ENCODE peak calls at places on chromosomes 7 and 10, in ten cellular contexts. T, E, Q, O, H, J, V, D, W and L are unnamed samples.
A peak's percentile ranks its signal among the peaks of the same experiment; 100 is the strongest.

GRCh38 chr7:5528071-5528814 is 104.6 kb upstream of the TNRC18 start:
- DNase-seq in T (peak; percentile 46), E (no peak), Q (peak; percentile 31), O (no peak), H (peak; percentile 82), J (peak; percentile 77), V (no peak), D (peak; percentile 56), W (peak; percentile 60), L (peak; percentile 84)

GRCh38 chr7:68726386-68726785 is 871.9 kb upstream of the AUTS2 start:
- DNase-seq in T (no peak), E (no peak), Q (no peak), O (no peak), H (no peak), J (no peak), V (no peak), D (no peak), W (no peak), L (no peak)

GRCh38 chr7:40199076-40199802 is 64.4 kb downstream of the SUGCT start:
- DNase-seq in T (no peak), E (no peak), Q (no peak), O (no peak), H (no peak), J (no peak), V (peak; percentile 8), D (no peak), W (peak; percentile 51), L (no peak)

GRCh38 chr10:61176428-61176827 is 232.4 kb upstream of the RHOBTB1 start:
- DNase-seq in T (no peak), E (no peak), Q (no peak), O (no peak), H (no peak), J (no peak), V (no peak), D (no peak), W (no peak), L (no peak)

GRCh38 chr7:92245487-92246362 is at the start of the genes ANKIB1 and KRIT1:
- DNase-seq in T (peak; percentile 87), E (peak; percentile 80), Q (peak; percentile 90), O (peak; percentile 87), H (peak; percentile 95), J (peak; percentile 95), V (peak; percentile 91), D (peak; percentile 90), W (peak; percentile 92), L (peak; percentile 96)

GRCh38 chr10:71085689-71086438 is 126.5 kb upstream of the UNC5B start:
- DNase-seq in T (no peak), E (no peak), Q (no peak), O (no peak), H (peak; percentile 37), J (peak; percentile 33), V (peak; percentile 2), D (no peak), W (no peak), L (peak; percentile 61)

GRCh38 chr7:116863168-116863670 is 832 bp downstream of the CAPZA2 start:
- DNase-seq in T (peak; percentile 18), E (no peak), Q (peak; percentile 23), O (no peak), H (no peak), J (peak; percentile 66), V (peak; percentile 49), D (peak; percentile 47), W (no peak), L (no peak)

GRCh38 chr7:132609906-132610520 is 33.7 kb upstream of the PLXNA4 start:
- DNase-seq in T (no peak), E (no peak), Q (no peak), O (no peak), H (no peak), J (no peak), V (no peak), D (no peak), W (no peak), L (no peak)

DNA sequence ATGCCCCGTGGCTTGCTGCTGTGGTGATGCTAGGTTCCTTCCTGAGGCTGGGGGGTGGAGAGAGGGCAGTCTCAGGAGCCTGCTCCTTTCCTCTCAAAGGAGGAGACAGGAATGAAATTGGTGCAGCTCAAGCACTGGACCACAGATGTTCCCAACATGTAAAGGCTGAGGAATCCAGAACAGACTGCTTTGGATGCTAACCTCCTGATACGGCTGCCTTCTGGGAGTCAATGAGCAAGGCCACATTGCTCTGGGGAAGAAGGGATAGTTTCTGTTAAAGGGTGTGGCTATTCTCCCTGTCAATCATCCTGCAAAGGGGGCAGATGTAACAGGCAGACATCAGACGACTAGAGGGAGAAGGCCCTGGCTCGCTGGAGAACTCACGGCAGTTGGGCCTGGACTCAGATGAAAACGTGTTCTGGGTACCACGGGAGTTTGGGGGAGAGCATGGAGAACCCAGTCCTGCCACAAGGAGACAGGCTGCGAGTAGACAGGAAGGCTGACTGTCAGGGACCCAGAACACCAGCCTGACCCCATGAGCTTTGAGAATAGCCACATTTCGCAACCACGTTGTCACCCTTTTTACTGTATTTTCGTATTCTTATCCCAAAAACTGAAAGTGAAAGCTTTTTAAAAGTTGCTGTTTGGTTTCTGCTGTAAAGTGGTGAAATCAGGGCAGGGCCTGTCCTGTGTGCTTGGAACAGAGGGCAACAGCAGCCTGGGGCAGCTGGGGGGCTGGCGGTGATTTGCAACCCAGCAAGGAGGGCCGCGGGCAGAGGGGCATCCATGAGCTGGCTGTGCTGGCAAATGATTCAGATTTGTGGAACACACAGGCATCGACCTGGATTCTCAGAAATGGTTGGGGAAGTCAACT is 95.4 kb downstream of the MYOF start:
- DNase-seq in T (peak; percentile 19), E (no peak), Q (no peak), O (peak; percentile 17), H (peak; percentile 59), J (no peak), V (no peak), D (no peak), W (no peak), L (no peak)
- H3K4me3 ChIP-seq in T (peak overlapping the region; percentile 33), E (no peak overlapping the region), Q (no peak overlapping the region), O (no peak overlapping the region), H (no peak overlapping the region), J (peak overlapping the region; percentile 12), V (no peak overlapping the region), D (no peak overlapping the region), W (no peak overlapping the region), L (no peak overlapping the region)

GRCh38 chr7:107043916-107044346 is 574 bp upstream of the PRKAR2B start:
- DNase-seq in T (no peak), E (no peak), Q (no peak), O (no peak), H (no peak), J (no peak), V (no peak), D (no peak), W (no peak), L (no peak)

GRCh38 chr7:107045980-107046379 is 1.5 kb downstream of the PRKAR2B start:
- DNase-seq in T (no peak), E (no peak), Q (no peak), O (no peak), H (no peak), J (no peak), V (no peak), D (no peak), W (no peak), L (no peak)

GRCh38 chr7:107045195-107045960 is 873 bp downstream of the PRKAR2B start:
- DNase-seq in T (no peak), E (no peak), Q (no peak), O (no peak), H (no peak), J (no peak), V (no peak), D (no peak), W (peak; percentile 32), L (no peak)

GRCh38 chr7:107046511-107047259 is 2.2 kb downstream of the PRKAR2B start:
- DNase-seq in T (no peak), E (no peak), Q (no peak), O (no peak), H (no peak), J (no peak), V (no peak), D (no peak), W (no peak), L (no peak)

GRCh38 chr7:107044347-107045194 is at the start of gene PRKAR2B:
- DNase-seq in T (peak; percentile 80), E (peak; percentile 65), Q (peak; percentile 73), O (peak; percentile 73), H (peak; percentile 92), J (peak; percentile 82), V (peak; percentile 92), D (peak; percentile 93), W (peak; percentile 93), L (peak; percentile 69)
- H3K27ac ChIP-seq in T (peak within 1 kb of the TSS; percentile 88), E (no peak within 1 kb of the TSS), Q (no peak within 1 kb of the TSS), O (no peak within 1 kb of the TSS), H (peak within 1 kb of the TSS; percentile 81), J (peak within 1 kb of the TSS; percentile 65), V (peak within 1 kb of the TSS; percentile 39), D (peak within 1 kb of the TSS; percentile 41), W (peak within 1 kb of the TSS; percentile 66), L (no peak within 1 kb of the TSS)

GRCh38 chr7:55957190-55957589 is 5.5 kb downstream of the MRPS17 start:
- DNase-seq in T (no peak), E (no peak), Q (no peak), O (no peak), H (no peak), J (no peak), V (no peak), D (no peak), W (no peak), L (no peak)

GRCh38 chr7:55951637-55952351 is at the start of gene MRPS17:
- DNase-seq in T (peak; percentile 91), E (peak; percentile 89), Q (peak; percentile 99), O (peak; percentile 91), H (peak; percentile 96), J (peak; percentile 97), V (peak; percentile 95), D (peak; percentile 93), W (peak; percentile 91), L (peak; percentile 97)

DNA sequence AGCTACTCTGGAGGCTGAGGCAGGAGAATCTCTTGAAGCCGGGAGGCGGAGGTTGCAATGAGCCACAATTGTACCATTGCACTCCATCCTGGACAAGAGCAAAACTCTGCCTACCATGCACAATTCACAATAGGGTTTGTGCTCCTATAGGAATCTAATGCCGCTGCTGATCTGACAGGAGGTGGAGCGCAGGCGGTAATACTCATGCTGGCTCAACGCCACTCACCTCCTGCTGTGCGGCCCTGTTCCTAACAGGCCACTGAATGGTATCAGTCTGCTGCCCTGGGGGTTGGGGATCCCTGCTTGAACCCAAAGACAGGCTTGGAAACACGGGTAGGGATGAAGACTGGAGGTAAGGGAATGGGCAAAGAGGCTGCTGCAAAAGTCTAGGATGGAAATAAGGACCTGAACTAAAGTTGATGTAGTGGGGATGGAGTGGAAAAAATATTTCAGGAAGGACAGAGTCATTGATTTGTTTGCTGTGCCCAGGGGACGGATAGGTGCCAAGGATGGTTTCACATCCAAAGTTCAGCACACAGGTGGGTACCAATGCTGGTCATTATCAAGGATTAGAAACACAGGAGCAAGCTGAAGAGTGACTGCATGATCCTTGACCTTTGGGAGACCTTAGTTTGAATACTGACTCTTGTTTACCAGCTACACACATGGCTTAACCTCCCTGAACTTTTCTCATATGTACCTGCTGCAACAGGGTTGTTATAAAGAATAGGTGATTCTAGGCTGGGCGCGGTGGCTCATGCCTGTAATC is 2.2 kb downstream of the MRPS17 start:
- DNase-seq in T (no peak), E (no peak), Q (no peak), O (no peak), H (no peak), J (no peak), V (no peak), D (no peak), W (no peak), L (no peak)
- H3K4me1 ChIP-seq in T (peaks cover 24% of the 10 kb centered on the region), E (peaks cover 9% of the 10 kb centered on the region), Q (peaks cover 7% of the 10 kb centered on the region), O (peaks cover 7% of the 10 kb centered on the region), H (peaks cover 3% of the 10 kb centered on the region), J (peaks cover 9% of the 10 kb centered on the region), V (peaks cover 5% of the 10 kb centered on the region), D (peaks cover 1% of the 10 kb centered on the region), W (no peaks in the 10 kb centered on the region), L (no peaks in the 10 kb centered on the region)

GRCh38 chr10:116742367-116743265 is at the start of gene HSPA12A:
- DNase-seq in T (peak; percentile 81), E (peak; percentile 20), Q (peak; percentile 75), O (peak; percentile 83), H (peak; percentile 93), J (peak; percentile 89), V (peak; percentile 92), D (peak; percentile 90), W (peak; percentile 89), L (peak; percentile 91)

GRCh38 chr10:116738359-116738738 is 4.0 kb downstream of the HSPA12A start:
- DNase-seq in T (no peak), E (no peak), Q (no peak), O (no peak), H (no peak), J (no peak), V (no peak), D (no peak), W (no peak), L (no peak)

GRCh38 chr10:116741391-116742351 is 695 bp downstream of the HSPA12A start:
- DNase-seq in T (peak; percentile 34), E (no peak), Q (no peak), O (peak; percentile 37), H (peak; percentile 85), J (no peak), V (peak; percentile 46), D (peak; percentile 82), W (peak; percentile 49), L (peak; percentile 59)

GRCh38 chr10:116743266-116744064 is 1.1 kb upstream of the HSPA12A start:
- DNase-seq in T (no peak), E (no peak), Q (no peak), O (no peak), H (no peak), J (no peak), V (no peak), D (no peak), W (no peak), L (peak; percentile 93)

DNA sequence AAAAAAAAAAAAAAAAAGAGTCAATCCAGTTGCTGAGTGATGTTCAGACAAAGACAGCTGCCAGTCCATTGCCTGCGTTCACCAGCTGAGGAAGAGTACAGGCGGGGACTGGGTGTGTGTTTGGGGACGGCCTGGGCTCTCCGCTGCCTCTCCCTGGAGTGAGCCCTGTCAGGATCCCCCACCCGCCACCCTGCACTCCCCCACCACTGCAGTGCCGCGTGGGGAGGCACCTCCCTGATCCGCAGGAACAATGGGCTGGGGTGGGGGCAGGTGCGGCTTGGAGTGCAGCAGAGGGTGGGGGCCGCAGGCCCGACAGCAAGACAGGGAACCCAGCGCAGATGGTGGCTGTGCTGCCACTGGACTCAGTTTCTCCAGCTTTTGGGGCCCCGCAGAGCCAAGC is 1.4 kb downstream of the HSPA12A start:
- DNase-seq in T (no peak), E (no peak), Q (no peak), O (no peak), H (no peak), J (no peak), V (no peak), D (peak; percentile 53), W (no peak), L (no peak)
- H3K4me3 ChIP-seq in T (peak overlapping the region; percentile 92), E (no peak overlapping the region), Q (no peak overlapping the region), O (peak overlapping the region; percentile 89), H (peak overlapping the region; percentile 72), J (peak overlapping the region; percentile 70), V (peak overlapping the region; percentile 82), D (peak overlapping the region; percentile 92), W (peak overlapping the region; percentile 67), L (no peak overlapping the region)